ENCODE peak calls at places on chromosomes 1 and 21, in ten cellular contexts. U is fibroblast of mammary gland, O is epithelial cell of esophagus, T is thoracic aorta, Q is colonic mucosa, B is cardiac fibroblast, I is NB4, K is A549, X is coronary artery, P is choroid plexus epithelial cell. C is an unnamed sample.

GRCh38 chr1:162233066-162233465 is 143.6 kb downstream of the SPATA46 start:
- DNase-seq in U (no peak), O (no peak), T (no peak), Q (no peak), B (no peak), I (no peak), K (no peak), X (no peak), P (peak; percentile 29), C (no peak)

GRCh38 chr1:156812293-156812990 is 4.2 kb downstream of the SH2D2A start:
- DNase-seq in U (no peak), O (peak; percentile 68), T (no peak), Q (no peak), B (peak; percentile 34), I (no peak), K (no peak), X (no peak), P (no peak), C (no peak)

GRCh38 chr1:10691740-10692125 is 104.7 kb downstream of the CASZ1 start:
- DNase-seq in U (no peak), O (no peak), T (no peak), Q (no peak), B (peak; percentile 14), I (no peak), K (no peak), X (no peak), P (no peak), C (no peak)

GRCh38 chr1:180614746-180615145 is 17.1 kb upstream of the XPR1 start:
- DNase-seq in U (no peak), O (peak; percentile 77), T (no peak), Q (no peak), B (no peak), I (no peak), K (no peak), X (no peak), P (no peak), C (no peak)

GRCh38 chr1:20138346-20138745 is 777 bp upstream of the PLA2G2F start:
- DNase-seq in U (no peak), O (no peak), T (no peak), Q (no peak), B (no peak), I (no peak), K (no peak), X (no peak), P (no peak), C (no peak)

GRCh38 chr1:64898107-64898861 is 68.1 kb downstream of the JAK1 start:
- DNase-seq in U (peak; percentile 99), O (peak; percentile 95), T (peak; percentile 89), Q (peak; percentile 85), B (peak; percentile 98), I (peak; percentile 75), K (peak; percentile 97), X (peak; percentile 92), P (peak; percentile 95), C (peak; percentile 88)

GRCh38 chr1:223707270-223708000 is 4.9 kb upstream of the CAPN2 start:
- DNase-seq in U (peak; percentile 99), O (peak; percentile 97), T (no peak), Q (peak; percentile 80), B (peak; percentile 99), I (peak; percentile 18), K (peak; percentile 97), X (peak; percentile 91), P (peak; percentile 97), C (peak; percentile 96)

GRCh38 chr1:77068013-77068412 is 151.2 kb downstream of the PIGK start:
- DNase-seq in U (no peak), O (peak; percentile 83), T (no peak), Q (no peak), B (no peak), I (no peak), K (no peak), X (no peak), P (no peak), C (no peak)

GRCh38 chr21:36860736-36861594 is 105.5 kb downstream of the HLCS start:
- DNase-seq in U (no peak), O (peak; percentile 87), T (no peak), Q (peak; percentile 33), B (peak; percentile 91), I (no peak), K (peak; percentile 72), X (no peak), P (peak; percentile 87), C (peak; percentile 49)

GRCh38 chr1:94045465-94046056 is 75.4 kb downstream of the ABCA4 start:
- DNase-seq in U (peak; percentile 93), O (peak; percentile 93), T (peak; percentile 53), Q (peak; percentile 75), B (peak; percentile 100), I (peak; percentile 46), K (peak; percentile 96), X (peak; percentile 90), P (peak; percentile 100), C (peak; percentile 93)

GRCh38 chr1:75808921-75809320 is 12.2 kb downstream of the MSH4 start:
- DNase-seq in U (no peak), O (no peak), T (no peak), Q (no peak), B (no peak), I (no peak), K (no peak), X (no peak), P (no peak), C (no peak)

GRCh38 chr1:75812065-75812464 is 15.4 kb downstream of the MSH4 start:
- DNase-seq in U (no peak), O (no peak), T (no peak), Q (no peak), B (no peak), I (no peak), K (no peak), X (no peak), P (no peak), C (no peak)

DNA sequence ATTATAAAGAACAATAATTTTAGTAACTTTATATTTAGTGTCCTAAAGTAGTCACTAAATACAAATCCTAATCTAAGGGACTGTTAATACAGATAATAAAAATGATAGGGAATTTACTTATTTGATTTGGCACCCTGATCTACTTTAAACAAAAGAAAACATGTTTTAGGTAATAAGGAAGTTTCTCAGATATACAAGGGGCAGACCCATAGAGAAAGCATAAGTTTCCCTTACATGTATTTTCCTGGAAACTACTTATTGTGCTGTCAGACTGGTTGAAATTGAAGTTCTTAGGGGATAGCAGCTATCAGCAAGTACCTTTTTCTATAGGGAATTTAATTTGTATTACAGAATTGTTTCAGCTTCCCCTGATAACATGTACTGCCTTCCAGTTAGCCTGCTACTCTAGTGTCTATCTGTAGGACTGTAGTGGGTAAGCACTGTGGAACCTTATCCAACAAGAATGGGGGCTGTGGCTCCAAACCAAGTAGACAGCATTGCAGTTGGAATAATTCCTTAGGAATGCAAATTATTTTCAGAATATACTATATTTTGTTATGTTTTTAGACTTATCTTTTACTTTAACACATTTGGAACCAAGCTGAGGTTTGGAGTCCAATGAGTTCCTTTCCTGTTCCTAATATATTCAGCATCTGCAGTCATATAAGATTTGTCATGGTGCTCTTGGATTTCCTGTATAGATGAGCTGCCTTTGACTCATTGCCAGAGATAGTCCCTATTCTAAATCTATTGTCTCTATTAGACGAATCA is 14.7 kb downstream of the MSH4 start:
- DNase-seq in U (peak; percentile 42), O (peak; percentile 48), T (no peak), Q (no peak), B (peak; percentile 57), I (no peak), K (no peak), X (no peak), P (no peak), C (peak; percentile 28)
- H3K4me3 ChIP-seq in U (no peak overlapping the region), O (no peak overlapping the region), T (no peak overlapping the region), Q (no peak overlapping the region), B (no peak overlapping the region), I (no peak overlapping the region), K (no peak overlapping the region), X (no peak overlapping the region), P (no peak overlapping the region), C (no peak overlapping the region)

GRCh38 chr1:54404939-54405880 is 984 bp downstream of the SSBP3 start:
- DNase-seq in U (no peak), O (peak; percentile 27), T (no peak), Q (no peak), B (peak; percentile 15), I (peak; percentile 64), K (no peak), X (no peak), P (no peak), C (no peak)
- TF ChIP-seq CTCF in U (no peak), O (no peak), T (no peak), Q (no peak), B (no peak), I (no peak), K (peak; percentile 4), X (no peak), P (no peak), C (no peak)

GRCh38 chr1:160400646-160401486 is 502 bp downstream of the VANGL2 start:
- DNase-seq in U (no peak), O (no peak), T (no peak), Q (peak; percentile 35), B (no peak), I (no peak), K (no peak), X (no peak), P (no peak), C (no peak)
- H3K4me3 ChIP-seq in U (no peak overlapping the region), O (peak overlapping the region; percentile 77), T (peak overlapping the region; percentile 74), Q (peak overlapping the region; percentile 59), B (peak overlapping the region; percentile 56), I (no peak overlapping the region), K (peak overlapping the region; percentile 75), X (peak overlapping the region; percentile 75), P (peak overlapping the region; percentile 56), C (peak overlapping the region; percentile 61)

GRCh38 chr21:44756416-44757185 is 45.0 kb downstream of the UBE2G2 start:
- DNase-seq in U (peak; percentile 29), O (peak; percentile 72), T (no peak), Q (no peak), B (no peak), I (no peak), K (no peak), X (no peak), P (no peak), C (no peak)

GRCh38 chr21:44753357-44753756 is 42.0 kb upstream of the TSPEAR start:
- DNase-seq in U (no peak), O (no peak), T (no peak), Q (no peak), B (no peak), I (no peak), K (no peak), X (no peak), P (no peak), C (no peak)

GRCh38 chr21:44752701-44753235 is 41.4 kb upstream of the TSPEAR start:
- DNase-seq in U (no peak), O (peak; percentile 93), T (no peak), Q (no peak), B (peak; percentile 22), I (no peak), K (no peak), X (no peak), P (peak; percentile 14), C (no peak)

GRCh38 chr21:44757731-44758130 is 43.9 kb downstream of the UBE2G2 start:
- DNase-seq in U (no peak), O (no peak), T (no peak), Q (no peak), B (no peak), I (no peak), K (no peak), X (no peak), P (no peak), C (no peak)

DNA sequence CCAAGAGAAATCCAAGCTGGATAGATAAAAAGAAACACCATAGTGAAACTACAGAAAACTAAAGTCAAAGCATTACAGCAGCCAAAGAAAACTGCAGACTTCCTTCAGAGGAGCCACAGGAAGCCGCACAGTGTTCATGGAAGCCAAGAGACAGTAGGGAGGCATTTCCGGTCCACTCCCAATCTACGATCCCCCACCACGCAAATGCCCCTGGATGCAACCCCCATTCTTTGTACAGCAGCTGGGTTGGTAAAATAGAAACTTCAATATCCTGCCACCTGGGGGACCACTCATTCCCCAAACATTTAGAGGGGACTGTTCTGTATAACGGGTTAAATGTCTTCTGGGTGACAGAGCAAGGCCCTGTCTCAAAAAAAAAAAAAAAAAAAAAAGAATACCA is 43.9 kb upstream of the TSPEAR start:
- DNase-seq in U (no peak), O (no peak), T (no peak), Q (no peak), B (peak; percentile 76), I (no peak), K (no peak), X (no peak), P (peak; percentile 84), C (no peak)
- TF ChIP-seq CTCF in U (no peak), O (no peak), T (no peak), Q (no peak), B (peak; percentile 32), I (no peak), K (no peak), X (no peak), P (peak; percentile 43), C (no peak)

C was measured in AG04449.